ENCODE peak calls at places on chromosomes 16 and 17, in five cellular contexts. Z, J, X, Q and Y are unnamed samples. For H3K9me2, the result is how much of the 10 kb centered on the place peaks cover.

GRCh38 chr17:16483021-16483645 is 8.9 kb downstream of the LRRC75A start:
- DNase-seq in Z (no peak), J (no peak), X (no peak), Q (no peak), Y (no peak)

GRCh38 chr16:72371307-72372081 is 199.5 kb upstream of the PMFBP1 start:
- DNase-seq in Z (peak), J (peak), X (peak), Q (no peak), Y (no peak)

GRCh38 chr17:42760652-42761581 is at the start of gene RAMP2:
- DNase-seq in Z (peak), J (peak), X (peak), Q (no peak), Y (no peak)

GRCh38 chr16:47139561-47140185 is 4.1 kb downstream of the NETO2 start:
- DNase-seq in Z (no peak), J (no peak), X (no peak), Q (no peak), Y (no peak)

GRCh38 chr17:63820963-63821561 is 6.2 kb upstream of the PSMC5 start:
- DNase-seq in Z (no peak), J (no peak), X (no peak), Q (no peak), Y (no peak)

GRCh38 chr17:15978606-15979005 is 20.9 kb downstream of the ZSWIM7 start:
- DNase-seq in Z (no peak), J (no peak), X (no peak), Q (no peak), Y (no peak)

GRCh38 chr17:21379080-21379711 is 3.0 kb downstream of the KCNJ12 start:
- DNase-seq in Z (no peak), J (no peak), X (no peak), Q (no peak), Y (no peak)

GRCh38 chr16:81697321-81697885 is 81.7 kb upstream of the PLCG2 start:
- DNase-seq in Z (peak), J (peak), X (peak), Q (peak), Y (peak)

GRCh38 chr17:39688945-39689344 is 1.1 kb upstream of the PGAP3 start:
- DNase-seq in Z (no peak), J (peak), X (no peak), Q (no peak), Y (no peak)
- TF ChIP-seq EZH2 in Z (no peak), J (no peak), X (no peak), Q (no peak), Y (no peak)

DNA sequence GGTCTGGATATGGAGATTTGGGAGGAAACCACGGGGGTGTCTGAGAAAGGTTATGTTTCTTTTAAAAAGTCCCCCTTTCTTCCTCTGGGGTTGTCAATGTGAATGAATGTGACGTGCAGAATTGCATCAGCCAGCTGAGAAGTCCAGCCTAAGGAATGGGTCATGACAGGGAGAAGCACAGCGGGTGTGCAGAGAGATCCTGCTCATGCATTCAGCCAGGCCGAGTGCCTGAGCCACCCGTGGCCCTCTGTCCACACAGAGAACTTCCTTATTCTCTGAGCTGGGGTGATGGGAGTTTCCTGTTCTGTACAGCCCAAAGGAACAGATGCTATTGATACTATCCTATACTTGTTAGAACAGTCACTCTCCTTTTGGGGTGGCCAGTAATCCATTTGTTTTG is 117.9 kb downstream of the CPPED1 start:
- DNase-seq in Z (no peak), J (no peak), X (no peak), Q (no peak), Y (no peak)
- H3K9me2 ChIP-seq in Z (under half), J (under half), X (under half), Q (under half), Y (under half)

DNA sequence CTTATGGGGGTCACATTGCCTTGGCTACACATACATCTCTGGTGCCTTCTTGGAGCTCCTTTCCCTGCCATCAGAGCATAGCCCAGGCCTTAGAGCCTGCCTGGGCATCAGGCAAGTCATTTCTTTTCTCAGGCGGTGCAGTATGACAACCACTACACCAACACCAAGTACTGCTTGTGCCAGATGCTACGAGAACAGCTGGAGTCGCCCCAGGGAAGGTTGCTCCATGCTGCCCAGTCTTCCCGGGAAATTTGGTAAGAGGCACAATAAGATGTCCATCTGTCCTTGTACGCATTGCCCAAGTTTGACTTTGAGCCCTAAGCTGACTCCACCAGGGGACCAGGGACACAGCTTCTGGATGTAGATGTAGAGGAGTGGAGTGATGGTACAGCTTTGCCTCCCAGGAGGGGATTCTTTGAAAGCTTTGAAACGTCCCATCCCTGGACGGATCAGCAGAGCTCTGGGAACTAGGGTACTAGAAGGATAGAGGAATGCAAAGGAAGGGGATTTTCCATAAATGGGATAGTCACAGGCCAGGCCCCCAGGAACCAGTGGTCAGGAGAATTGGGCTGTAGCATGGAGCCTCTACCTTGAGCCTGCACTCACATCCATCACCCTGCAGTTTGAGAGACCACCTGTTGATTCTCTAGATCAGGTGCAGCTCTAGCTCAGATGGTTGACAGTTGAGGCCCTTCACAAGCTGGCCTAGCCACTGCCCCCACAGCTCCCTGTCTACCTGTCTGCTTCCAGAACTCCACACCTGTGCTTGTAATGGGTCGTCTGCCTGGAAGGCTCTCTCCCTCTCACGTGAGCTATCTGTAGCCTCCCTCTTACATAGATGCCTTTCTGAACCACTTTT is 11.0 kb upstream of the NFATC3 start:
- DNase-seq in Z (no peak), J (no peak), X (no peak), Q (no peak), Y (no peak)
- H3K27ac ChIP-seq in Z (no peak), J (no peak), X (no peak), Q (no peak), Y (no peak)

GRCh38 chr16:54287758-54288591 is 1.4 kb upstream of the IRX3 start:
- DNase-seq in Z (peak), J (peak), X (peak), Q (no peak), Y (no peak)

GRCh38 chr16:54290203-54291106 is 3.9 kb upstream of the IRX3 start:
- DNase-seq in Z (no peak), J (peak), X (no peak), Q (no peak), Y (no peak)

GRCh38 chr16:54289242-54290051 is 2.9 kb upstream of the IRX3 start:
- DNase-seq in Z (no peak), J (peak), X (no peak), Q (no peak), Y (no peak)

GRCh38 chr16:54287018-54287757 is 601 bp upstream of the IRX3 start:
- DNase-seq in Z (no peak), J (peak), X (no peak), Q (no peak), Y (no peak)

GRCh38 chr16:54288592-54289241 is 2.1 kb upstream of the IRX3 start:
- DNase-seq in Z (no peak), J (peak), X (no peak), Q (no peak), Y (no peak)
- TF ChIP-seq EZH2 in Z (no peak), J (peak), X (no peak), Q (no peak), Y (no peak)

GRCh38 chr16:53417976-53418375 is 16.3 kb upstream of the RBL2 start:
- DNase-seq in Z (no peak), J (no peak), X (no peak), Q (no peak), Y (no peak)
- H3K9me2 ChIP-seq in Z (under half), J (under half), X (under half), Q (under half), Y (under half)